ENCODE peak calls at places on chromosomes 4 and X, in ten cellular contexts. One of them, this sample, is unnamed.
A peak's percentile ranks its signal among the peaks of the same experiment; 100 is the strongest.

GRCh38 chr4:16794816-16795445 is 103.5 kb downstream of the LDB2 start:
- DNase-seq in NT2/D1: peak; percentile 70
- DNase-seq in fibroblast of lung: peak; percentile 70
- DNase-seq in neuronal stem cell: peak; percentile 56
- DNase-seq in HCT116: peak; percentile 34
- DNase-seq in mesenchymal stem cell: peak; percentile 59
- DNase-seq in SK-N-SH: peak; percentile 45
- DNase-seq in GM23248: peak; percentile 70
- DNase-seq in neural progenitor cell: peak; percentile 77
- DNase-seq in astrocyte: peak; percentile 13
- DNase-seq in this sample: peak; percentile 45

GRCh38 chr4:91114386-91114785 is 987.2 kb downstream of the CCSER1 start:
- DNase-seq in NT2/D1: no peak
- DNase-seq in fibroblast of lung: no peak
- DNase-seq in neuronal stem cell: no peak
- DNase-seq in HCT116: no peak
- DNase-seq in mesenchymal stem cell: no peak
- DNase-seq in SK-N-SH: no peak
- DNase-seq in GM23248: no peak
- DNase-seq in neural progenitor cell: no peak
- DNase-seq in astrocyte: no peak
- DNase-seq in this sample: no peak

GRCh38 chrX:123851010-123851409 is 8.8 kb upstream of the XIAP start:
- DNase-seq in NT2/D1: no peak
- DNase-seq in fibroblast of lung: no peak
- DNase-seq in neuronal stem cell: no peak
- DNase-seq in HCT116: no peak
- DNase-seq in mesenchymal stem cell: no peak
- DNase-seq in SK-N-SH: no peak
- DNase-seq in GM23248: no peak
- DNase-seq in neural progenitor cell: no peak
- DNase-seq in astrocyte: no peak
- DNase-seq in this sample: no peak

GRCh38 chrX:154730271-154730883 is 20.5 kb downstream of the GAB3 start:
- DNase-seq in NT2/D1: no peak
- DNase-seq in fibroblast of lung: peak; percentile 88
- DNase-seq in neuronal stem cell: no peak
- DNase-seq in HCT116: no peak
- DNase-seq in mesenchymal stem cell: peak; percentile 65
- DNase-seq in SK-N-SH: no peak
- DNase-seq in GM23248: peak; percentile 72
- DNase-seq in neural progenitor cell: no peak
- DNase-seq in astrocyte: peak; percentile 77
- DNase-seq in this sample: peak; percentile 47

GRCh38 chrX:68945603-68946228 is 116.9 kb downstream of the EFNB1 start:
- DNase-seq in NT2/D1: no peak
- DNase-seq in fibroblast of lung: peak; percentile 83
- DNase-seq in neuronal stem cell: no peak
- DNase-seq in HCT116: no peak
- DNase-seq in mesenchymal stem cell: peak; percentile 68
- DNase-seq in SK-N-SH: no peak
- DNase-seq in GM23248: peak; percentile 64
- DNase-seq in neural progenitor cell: no peak
- DNase-seq in astrocyte: peak; percentile 48
- DNase-seq in this sample: peak; percentile 48

GRCh38 chrX:28787206-28787605 is 200.0 kb downstream of the IL1RAPL1 start:
- DNase-seq in NT2/D1: no peak
- DNase-seq in fibroblast of lung: peak; percentile 80
- DNase-seq in neuronal stem cell: no peak
- DNase-seq in HCT116: peak; percentile 65
- DNase-seq in mesenchymal stem cell: peak; percentile 60
- DNase-seq in SK-N-SH: no peak
- DNase-seq in GM23248: peak; percentile 2
- DNase-seq in neural progenitor cell: no peak
- DNase-seq in astrocyte: peak; percentile 83
- DNase-seq in this sample: peak; percentile 80

GRCh38 chr4:144967161-144967560 is 130.8 kb downstream of the ANAPC10 start:
- DNase-seq in NT2/D1: no peak
- DNase-seq in fibroblast of lung: no peak
- DNase-seq in neuronal stem cell: no peak
- DNase-seq in HCT116: no peak
- DNase-seq in mesenchymal stem cell: no peak
- DNase-seq in SK-N-SH: no peak
- DNase-seq in GM23248: no peak
- DNase-seq in neural progenitor cell: no peak
- DNase-seq in astrocyte: no peak
- DNase-seq in this sample: peak; percentile 43

GRCh38 chrX:63959975-63960374 is 175.0 kb upstream of the ARHGEF9 start:
- DNase-seq in NT2/D1: peak; percentile 46
- DNase-seq in fibroblast of lung: no peak
- DNase-seq in neuronal stem cell: peak; percentile 6
- DNase-seq in HCT116: no peak
- DNase-seq in mesenchymal stem cell: no peak
- DNase-seq in SK-N-SH: no peak
- DNase-seq in GM23248: no peak
- DNase-seq in neural progenitor cell: peak; percentile 50
- DNase-seq in astrocyte: no peak
- DNase-seq in this sample: no peak

GRCh38 chrX:122504026-122504425 is 680.1 kb upstream of the GRIA3 start:
- DNase-seq in NT2/D1: no peak
- DNase-seq in fibroblast of lung: no peak
- DNase-seq in neuronal stem cell: no peak
- DNase-seq in HCT116: no peak
- DNase-seq in mesenchymal stem cell: no peak
- DNase-seq in SK-N-SH: no peak
- DNase-seq in GM23248: peak; percentile 25
- DNase-seq in neural progenitor cell: no peak
- DNase-seq in astrocyte: peak; percentile 52
- DNase-seq in this sample: peak; percentile 6

GRCh38 chr4:101345271-101345595 is 2.1 kb downstream of the PPP3CA start:
- DNase-seq in NT2/D1: no peak
- DNase-seq in fibroblast of lung: no peak
- DNase-seq in neuronal stem cell: no peak
- DNase-seq in HCT116: no peak
- DNase-seq in mesenchymal stem cell: no peak
- DNase-seq in SK-N-SH: peak; percentile 30
- DNase-seq in GM23248: peak; percentile 70
- DNase-seq in neural progenitor cell: no peak
- DNase-seq in astrocyte: no peak
- DNase-seq in this sample: no peak

GRCh38 chr4:16243285-16243684 is 17.0 kb upstream of the TAPT1 start:
- DNase-seq in NT2/D1: no peak
- DNase-seq in fibroblast of lung: no peak
- DNase-seq in neuronal stem cell: no peak
- DNase-seq in HCT116: no peak
- DNase-seq in mesenchymal stem cell: no peak
- DNase-seq in SK-N-SH: no peak
- DNase-seq in GM23248: no peak
- DNase-seq in neural progenitor cell: no peak
- DNase-seq in astrocyte: no peak
- DNase-seq in this sample: no peak

GRCh38 chrX:38117485-38117884 is 103.2 kb downstream of the SRPX start:
- DNase-seq in NT2/D1: no peak
- DNase-seq in fibroblast of lung: peak; percentile 17
- DNase-seq in neuronal stem cell: no peak
- DNase-seq in HCT116: no peak
- DNase-seq in mesenchymal stem cell: no peak
- DNase-seq in SK-N-SH: no peak
- DNase-seq in GM23248: peak; percentile 19
- DNase-seq in neural progenitor cell: no peak
- DNase-seq in astrocyte: peak; percentile 71
- DNase-seq in this sample: no peak

GRCh38 chrX:19515615-19516105 is 352 bp upstream of the MAP3K15 start:
- DNase-seq in NT2/D1: no peak
- DNase-seq in fibroblast of lung: no peak
- DNase-seq in neuronal stem cell: no peak
- DNase-seq in HCT116: no peak
- DNase-seq in mesenchymal stem cell: no peak
- DNase-seq in SK-N-SH: peak; percentile 27
- DNase-seq in GM23248: no peak
- DNase-seq in neural progenitor cell: no peak
- DNase-seq in astrocyte: no peak
- DNase-seq in this sample: peak; percentile 6
- H3K4me3 ChIP-seq in NT2/D1: peak overlapping the region; percentile 43
- H3K4me3 ChIP-seq in fibroblast of lung: no peak overlapping the region
- H3K4me3 ChIP-seq in neuronal stem cell: no peak overlapping the region
- H3K4me3 ChIP-seq in HCT116: peak overlapping the region; percentile 32
- H3K4me3 ChIP-seq in mesenchymal stem cell: no peak overlapping the region
- H3K4me3 ChIP-seq in SK-N-SH: no peak overlapping the region
- H3K4me3 ChIP-seq in GM23248: no peak overlapping the region
- H3K4me3 ChIP-seq in neural progenitor cell: peak overlapping the region; percentile 39
- H3K4me3 ChIP-seq in astrocyte: no peak overlapping the region
- H3K4me3 ChIP-seq in this sample: peak overlapping the region; percentile 68

DNA sequence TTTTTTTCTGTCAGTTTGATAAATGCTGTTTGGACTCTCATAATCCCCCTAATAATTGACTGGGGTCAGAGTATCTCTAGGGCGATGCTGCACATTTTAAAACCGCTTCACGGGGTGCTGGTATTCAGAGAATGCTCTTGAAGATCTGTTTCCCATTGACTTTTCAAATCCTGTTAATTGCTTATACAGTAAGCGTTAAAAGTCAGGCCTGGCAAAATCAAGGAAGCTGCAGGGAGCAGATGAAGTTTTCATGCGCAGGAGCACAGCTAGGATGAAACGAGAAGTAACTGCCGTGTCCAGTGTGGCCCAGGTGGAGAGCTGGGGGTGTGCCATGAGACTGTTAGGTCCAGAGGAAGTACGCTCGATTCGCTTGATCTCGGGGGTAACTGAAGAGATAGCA is 312.9 kb downstream of the TRIML1 start:
- DNase-seq in NT2/D1: peak; percentile 9
- DNase-seq in fibroblast of lung: no peak
- DNase-seq in neuronal stem cell: no peak
- DNase-seq in HCT116: no peak
- DNase-seq in mesenchymal stem cell: no peak
- DNase-seq in SK-N-SH: no peak
- DNase-seq in GM23248: no peak
- DNase-seq in neural progenitor cell: peak; percentile 72
- DNase-seq in astrocyte: no peak
- DNase-seq in this sample: no peak
- H3K9ac ChIP-seq in NT2/D1: no peak overlapping the region
- H3K9ac ChIP-seq in fibroblast of lung: no peak overlapping the region
- H3K9ac ChIP-seq in neuronal stem cell: no peak overlapping the region
- H3K9ac ChIP-seq in HCT116: no peak overlapping the region
- H3K9ac ChIP-seq in mesenchymal stem cell: peak overlapping the region; percentile 47
- H3K9ac ChIP-seq in SK-N-SH: no peak overlapping the region
- H3K9ac ChIP-seq in GM23248: no peak overlapping the region
- H3K9ac ChIP-seq in neural progenitor cell: no peak overlapping the region
- H3K9ac ChIP-seq in astrocyte: no peak overlapping the region
- H3K9ac ChIP-seq in this sample: no peak overlapping the region

GRCh38 chr4:4641661-4642180 is 99.9 kb upstream of the STX18 start:
- DNase-seq in NT2/D1: no peak
- DNase-seq in fibroblast of lung: no peak
- DNase-seq in neuronal stem cell: no peak
- DNase-seq in HCT116: no peak
- DNase-seq in mesenchymal stem cell: no peak
- DNase-seq in SK-N-SH: no peak
- DNase-seq in GM23248: no peak
- DNase-seq in neural progenitor cell: peak; percentile 21
- DNase-seq in astrocyte: no peak
- DNase-seq in this sample: no peak

GRCh38 chr4:4640692-4641091 is 98.8 kb upstream of the STX18 start:
- DNase-seq in NT2/D1: no peak
- DNase-seq in fibroblast of lung: no peak
- DNase-seq in neuronal stem cell: no peak
- DNase-seq in HCT116: no peak
- DNase-seq in mesenchymal stem cell: peak; percentile 24
- DNase-seq in SK-N-SH: peak; percentile 41
- DNase-seq in GM23248: no peak
- DNase-seq in neural progenitor cell: peak; percentile 71
- DNase-seq in astrocyte: no peak
- DNase-seq in this sample: no peak

GRCh38 chr4:4639370-4639769 is 97.5 kb upstream of the STX18 start:
- DNase-seq in NT2/D1: no peak
- DNase-seq in fibroblast of lung: no peak
- DNase-seq in neuronal stem cell: no peak
- DNase-seq in HCT116: no peak
- DNase-seq in mesenchymal stem cell: no peak
- DNase-seq in SK-N-SH: no peak
- DNase-seq in GM23248: no peak
- DNase-seq in neural progenitor cell: no peak
- DNase-seq in astrocyte: no peak
- DNase-seq in this sample: no peak

GRCh38 chr4:4643306-4643705 is 101.5 kb upstream of the STX18 start:
- DNase-seq in NT2/D1: no peak
- DNase-seq in fibroblast of lung: no peak
- DNase-seq in neuronal stem cell: no peak
- DNase-seq in HCT116: no peak
- DNase-seq in mesenchymal stem cell: no peak
- DNase-seq in SK-N-SH: no peak
- DNase-seq in GM23248: no peak
- DNase-seq in neural progenitor cell: no peak
- DNase-seq in astrocyte: no peak
- DNase-seq in this sample: no peak

DNA sequence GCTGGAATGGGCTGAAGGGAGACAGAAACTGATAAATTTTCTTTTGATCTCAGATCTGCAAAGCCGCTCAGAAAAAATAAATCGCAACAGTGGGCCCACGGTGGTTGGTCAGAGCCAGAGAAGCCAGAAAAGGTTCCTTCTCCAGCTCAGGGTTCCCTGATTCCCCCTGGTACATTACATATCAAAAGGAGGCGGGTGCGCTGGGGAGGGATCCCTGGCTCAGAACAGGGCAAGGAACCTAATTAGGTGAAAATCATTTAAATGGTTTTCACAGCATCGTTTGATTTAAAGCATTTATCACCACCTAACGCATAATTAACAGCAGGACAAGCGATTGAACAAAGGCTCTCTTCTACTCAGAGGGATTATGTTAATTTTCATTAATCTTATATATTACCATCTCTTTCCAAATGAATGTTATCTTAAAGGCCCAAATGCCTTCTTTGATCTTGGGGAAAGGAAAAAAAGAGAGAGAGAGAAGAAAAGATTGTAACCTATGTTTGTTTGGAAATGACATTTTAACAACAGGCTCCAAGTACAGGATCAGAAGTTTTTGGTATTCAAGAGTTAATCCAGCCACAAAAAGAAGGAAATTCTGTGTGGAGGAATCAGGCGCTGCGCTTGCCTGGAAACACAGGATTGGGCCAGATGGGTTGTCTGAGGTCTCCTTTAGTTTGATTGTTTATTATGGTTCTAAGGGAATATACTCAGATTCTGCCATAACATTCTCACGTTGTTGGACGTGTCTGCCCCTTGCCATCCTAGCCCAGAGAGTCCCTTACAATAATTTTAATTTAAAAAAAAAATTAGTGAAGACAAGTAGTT is 100.6 kb upstream of the STX18 start:
- DNase-seq in NT2/D1: no peak
- DNase-seq in fibroblast of lung: no peak
- DNase-seq in neuronal stem cell: no peak
- DNase-seq in HCT116: no peak
- DNase-seq in mesenchymal stem cell: no peak
- DNase-seq in SK-N-SH: no peak
- DNase-seq in GM23248: no peak
- DNase-seq in neural progenitor cell: peak; percentile 55
- DNase-seq in astrocyte: no peak
- DNase-seq in this sample: no peak
- H3K4me3 ChIP-seq in NT2/D1: no peak overlapping the region
- H3K4me3 ChIP-seq in fibroblast of lung: no peak overlapping the region
- H3K4me3 ChIP-seq in neuronal stem cell: no peak overlapping the region
- H3K4me3 ChIP-seq in HCT116: no peak overlapping the region
- H3K4me3 ChIP-seq in mesenchymal stem cell: no peak overlapping the region
- H3K4me3 ChIP-seq in SK-N-SH: no peak overlapping the region
- H3K4me3 ChIP-seq in GM23248: no peak overlapping the region
- H3K4me3 ChIP-seq in neural progenitor cell: peak overlapping the region; percentile 23
- H3K4me3 ChIP-seq in astrocyte: no peak overlapping the region
- H3K4me3 ChIP-seq in this sample: no peak overlapping the region

GRCh38 chr4:165402375-165402774 is 23.6 kb downstream of the CPE start:
- DNase-seq in NT2/D1: no peak
- DNase-seq in fibroblast of lung: no peak
- DNase-seq in neuronal stem cell: no peak
- DNase-seq in HCT116: no peak
- DNase-seq in mesenchymal stem cell: no peak
- DNase-seq in SK-N-SH: no peak
- DNase-seq in GM23248: no peak
- DNase-seq in neural progenitor cell: no peak
- DNase-seq in astrocyte: no peak
- DNase-seq in this sample: no peak
- H3K9ac ChIP-seq in NT2/D1: no peak overlapping the region
- H3K9ac ChIP-seq in fibroblast of lung: no peak overlapping the region
- H3K9ac ChIP-seq in neuronal stem cell: no peak overlapping the region
- H3K9ac ChIP-seq in HCT116: no peak overlapping the region
- H3K9ac ChIP-seq in mesenchymal stem cell: no peak overlapping the region
- H3K9ac ChIP-seq in SK-N-SH: no peak overlapping the region
- H3K9ac ChIP-seq in GM23248: no peak overlapping the region
- H3K9ac ChIP-seq in neural progenitor cell: no peak overlapping the region
- H3K9ac ChIP-seq in astrocyte: no peak overlapping the region
- H3K9ac ChIP-seq in this sample: no peak overlapping the region